ENCODE peak calls at places on chromosomes 16 and 17, in seven cellular contexts. O is astrocyte of the spinal cord, Q is body of pancreas, N is tibial artery, K is endothelial cell, W is thoracic aorta, C is stomach. E is an unnamed sample.

GRCh38 chr17:67377727-67378443 is 804 bp downstream of the PITPNC1 start:
- DNase-seq in O (peak; percentile 38), Q (peak; percentile 64), N (peak; percentile 78), K (peak; percentile 60), W (no peak), C (peak; percentile 54), E (peak; percentile 57)

GRCh38 chr16:88619859-88620655 is 18.3 kb upstream of the IL17C start:
- DNase-seq in O (peak; percentile 17), Q (peak; percentile 38), N (no peak), K (no peak), W (no peak), C (no peak), E (no peak)

GRCh38 chr17:80260791-80261158 is at the start of gene RNF213:
- DNase-seq in O (peak; percentile 27), Q (peak; percentile 64), N (peak; percentile 77), K (peak; percentile 66), W (no peak), C (peak; percentile 68), E (peak; percentile 41)

GRCh38 chr17:29113334-29113733 is 66.9 kb downstream of the MYO18A start:
- DNase-seq in O (no peak), Q (no peak), N (no peak), K (no peak), W (no peak), C (no peak), E (no peak)

GRCh38 chr17:11276486-11276885 is 35.5 kb downstream of the SHISA6 start:
- DNase-seq in O (no peak), Q (no peak), N (no peak), K (no peak), W (no peak), C (no peak), E (no peak)

GRCh38 chr17:41308251-41308917 is 725 bp downstream of the KRTAP16-1 start:
- DNase-seq in O (no peak), Q (peak; percentile 46), N (no peak), K (no peak), W (no peak), C (no peak), E (no peak)

GRCh38 chr16:30342751-30343490 is 12.2 kb downstream of the CD2BP2 start:
- DNase-seq in O (no peak), Q (no peak), N (no peak), K (no peak), W (no peak), C (no peak), E (no peak)

GRCh38 chr16:28974007-28974436 is 556 bp upstream of the SPNS1 start:
- DNase-seq in O (peak; percentile 72), Q (peak; percentile 42), N (no peak), K (peak; percentile 76), W (no peak), C (peak; percentile 44), E (peak; percentile 49)

GRCh38 chr17:82076018-82076784 is 10.6 kb upstream of the DUS1L start:
- DNase-seq in O (no peak), Q (no peak), N (no peak), K (no peak), W (no peak), C (no peak), E (no peak)

GRCh38 chr17:63675607-63676539 is 24.1 kb downstream of the LIMD2 start:
- DNase-seq in O (peak; percentile 90), Q (peak; percentile 95), N (peak; percentile 91), K (peak; percentile 84), W (peak; percentile 67), C (peak; percentile 93), E (peak; percentile 89)

GRCh38 chr16:1152123-1152638 is 725 bp upstream of the CACNA1H start:
- DNase-seq in O (no peak), Q (no peak), N (no peak), K (peak; percentile 26), W (no peak), C (no peak), E (no peak)

GRCh38 chr17:62919388-62919787 is 46.6 kb upstream of the TANC2 start:
- DNase-seq in O (peak; percentile 73), Q (no peak), N (no peak), K (no peak), W (no peak), C (no peak), E (no peak)

GRCh38 chr16:4452674-4453073 is 21.8 kb downstream of the NMRAL1 start:
- DNase-seq in O (no peak), Q (no peak), N (no peak), K (no peak), W (no peak), C (no peak), E (no peak)

GRCh38 chr16:4450430-4450829 is 24.0 kb downstream of the NMRAL1 start:
- DNase-seq in O (no peak), Q (no peak), N (no peak), K (no peak), W (no peak), C (no peak), E (no peak)

GRCh38 chr16:4454618-4455017 is 19.8 kb downstream of the NMRAL1 start:
- DNase-seq in O (no peak), Q (no peak), N (no peak), K (peak; percentile 41), W (no peak), C (no peak), E (no peak)

GRCh38 chr16:4455081-4455480 is 19.3 kb downstream of the NMRAL1 start:
- DNase-seq in O (no peak), Q (no peak), N (no peak), K (no peak), W (no peak), C (no peak), E (no peak)

GRCh38 chr16:4450921-4451619 is 23.4 kb downstream of the NMRAL1 start:
- DNase-seq in O (no peak), Q (no peak), N (no peak), K (no peak), W (no peak), C (no peak), E (no peak)
- TF ChIP-seq CTCF in O (no peak), Q (no peak), N (no peak), K (no peak), W (no peak), C (no peak), E (no peak)

DNA sequence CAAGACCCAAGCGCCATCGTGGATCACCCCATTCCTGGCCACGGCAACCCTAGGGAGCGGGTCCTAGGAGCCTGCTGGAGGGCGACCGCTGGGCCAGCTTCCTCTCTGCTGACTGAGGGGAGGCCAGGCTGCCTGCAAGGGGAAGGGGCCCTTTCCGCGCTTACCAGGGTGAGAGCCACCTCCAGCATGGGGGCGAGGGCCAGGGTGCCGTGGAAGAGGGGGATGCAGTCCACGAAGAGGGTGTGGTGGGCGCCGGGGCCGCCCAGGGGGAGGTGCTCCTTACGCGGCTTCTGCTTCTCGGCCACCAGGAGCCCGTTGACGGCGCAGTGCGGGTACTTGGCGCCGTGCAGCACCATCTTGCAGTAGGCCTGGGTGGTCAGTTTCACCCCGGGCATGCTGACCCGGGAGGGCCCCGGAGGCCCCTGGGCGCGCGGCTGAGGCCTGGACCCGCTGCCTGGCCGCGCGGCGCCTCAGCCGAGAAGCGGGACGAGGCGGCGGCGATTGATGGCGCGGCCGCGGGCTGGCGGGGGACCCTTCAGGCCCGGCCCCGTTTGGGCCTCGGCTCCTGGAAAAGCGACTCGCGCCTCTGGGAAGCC is 345 bp downstream of the EMC8 start:
- DNase-seq in O (no peak), Q (peak; percentile 15), N (no peak), K (peak; percentile 29), W (no peak), C (no peak), E (no peak)
- TF ChIP-seq CTCF in O (no peak), Q (no peak), N (no peak), K (no peak), W (no peak), C (no peak), E (no peak)

DNA sequence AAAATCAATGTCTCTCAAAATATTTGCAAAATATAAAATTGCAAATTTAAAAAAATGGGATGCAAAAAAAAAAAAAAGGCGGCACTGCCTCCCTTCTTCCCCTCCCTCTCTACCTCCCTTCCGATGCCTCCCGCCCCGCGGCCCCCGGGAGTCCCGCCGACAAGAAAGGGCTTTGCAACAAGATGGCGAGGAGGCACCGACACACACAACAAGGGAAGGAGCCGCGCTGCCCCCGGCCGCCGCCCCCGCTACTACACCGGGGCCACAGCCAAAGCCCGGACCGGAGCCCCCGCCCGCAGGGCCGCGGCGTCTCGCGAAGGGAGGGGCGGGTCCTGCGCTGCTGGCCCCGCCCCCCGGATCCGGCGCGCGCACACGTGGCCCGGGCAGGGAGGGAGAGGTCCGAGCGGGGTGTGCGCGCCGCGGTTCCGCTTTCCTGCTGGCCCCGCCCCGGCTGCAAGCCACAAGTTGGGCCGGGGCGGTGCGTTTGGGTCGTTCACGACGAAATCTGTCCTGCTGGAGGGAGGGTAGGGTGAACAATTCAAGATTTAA is at the start of gene MNT:
- DNase-seq in O (peak; percentile 96), Q (peak; percentile 96), N (peak; percentile 97), K (peak; percentile 94), W (peak; percentile 76), C (peak; percentile 95), E (peak; percentile 93)
- TF ChIP-seq CTCF in O (no peak), Q (no peak), N (no peak), K (no peak), W (no peak), C (no peak), E (no peak)

GRCh38 chr16:19040400-19040799 is 27.0 kb upstream of the COQ7 start:
- DNase-seq in O (no peak), Q (no peak), N (no peak), K (no peak), W (no peak), C (no peak), E (no peak)

GRCh38 chr16:19046062-19046461 is 21.4 kb upstream of the COQ7 start:
- DNase-seq in O (no peak), Q (no peak), N (no peak), K (no peak), W (no peak), C (no peak), E (no peak)

DNA sequence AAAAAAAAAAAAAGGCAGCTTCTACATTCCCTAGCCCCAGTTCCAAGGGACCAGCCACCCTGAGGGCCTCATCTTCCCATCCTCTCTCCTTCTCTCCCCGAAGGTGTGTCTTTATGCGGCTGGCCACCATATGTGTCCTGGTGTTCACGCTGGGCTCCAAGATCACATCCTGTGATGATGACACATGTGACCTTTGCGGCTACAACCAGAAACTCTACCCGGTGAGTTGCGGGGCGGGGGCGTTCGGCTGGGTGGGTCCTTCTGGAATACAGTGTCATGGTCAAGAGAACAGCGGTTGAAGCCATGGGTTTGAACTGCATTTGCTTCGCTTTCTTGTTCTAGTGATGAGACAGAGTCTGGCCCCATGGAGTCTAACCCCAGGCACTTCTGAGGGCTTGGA is 22.6 kb upstream of the COQ7 start:
- DNase-seq in O (no peak), Q (no peak), N (no peak), K (no peak), W (no peak), C (no peak), E (no peak)
- TF ChIP-seq CTCF in O (no peak), Q (no peak), N (no peak), K (no peak), W (no peak), C (no peak), E (no peak)

DNA sequence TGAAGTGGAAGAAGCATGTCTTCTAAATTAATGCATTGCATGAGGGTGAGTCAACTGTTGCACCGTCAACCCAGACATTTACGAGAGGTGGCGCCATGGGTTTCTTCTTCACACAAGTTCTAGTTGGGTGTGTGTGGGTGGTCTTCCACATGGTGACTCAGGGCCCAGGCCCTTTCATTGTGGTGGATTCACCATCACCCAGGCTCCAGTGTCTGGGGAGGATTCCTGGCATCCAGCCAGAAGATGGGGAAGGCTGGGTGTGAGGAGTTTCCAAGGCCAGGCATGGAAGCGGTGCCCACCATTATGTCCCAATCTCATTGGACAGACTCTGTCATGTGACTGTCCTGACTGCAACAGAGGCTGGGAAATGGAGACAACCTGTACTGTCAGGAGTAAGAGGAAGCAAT is 21.4 kb upstream of the JPH3 start:
- DNase-seq in O (peak; percentile 57), Q (no peak), N (no peak), K (no peak), W (no peak), C (no peak), E (no peak)
- TF ChIP-seq CTCF in O (no peak), Q (no peak), N (no peak), K (no peak), W (no peak), C (no peak), E (no peak)